ENCODE peak calls at places on chromosomes 1 and 21, in four cellular contexts. T is H1, V is prostate gland, M is breast epithelium. C is an unnamed sample.

GRCh38 chr1:94962745-94963265 is 35.9 kb upstream of the CNN3 start:
- DNase-seq in T (no peak), V (peak), M (no peak), C (peak)

GRCh38 chr1:17485280-17485679 is 45.8 kb upstream of the RCC2 start:
- DNase-seq in T (peak), V (no peak), M (no peak), C (peak)

GRCh38 chr1:67019600-67020136 is 34.3 kb downstream of the SLC35D1 start:
- DNase-seq in T (no peak), V (no peak), M (no peak), C (no peak)

GRCh38 chr21:40615503-40616376 is 231.2 kb downstream of the DSCAM start:
- DNase-seq in T (no peak), V (no peak), M (no peak), C (no peak)

GRCh38 chr1:94920061-94920460 is 6.8 kb downstream of the CNN3 start:
- DNase-seq in T (no peak), V (no peak), M (no peak), C (no peak)

GRCh38 chr1:2595261-2595811 is 8.8 kb downstream of the PRXL2B start:
- DNase-seq in T (no peak), V (no peak), M (no peak), C (no peak)

GRCh38 chr1:226624526-226624925 is 76.0 kb downstream of the STUM start:
- DNase-seq in T (no peak), V (no peak), M (no peak), C (no peak)

GRCh38 chr1:95116666-95117206 is 419 bp upstream of the TLCD4 start:
- DNase-seq in T (no peak), V (peak), M (no peak), C (peak)

GRCh38 chr1:233448290-233448689 is 120.8 kb downstream of the MAP3K21 start:
- DNase-seq in T (no peak), V (no peak), M (no peak), C (no peak)

GRCh38 chr1:65165269-65166002 is 17.4 kb downstream of the AK4 start:
- DNase-seq in T (no peak), V (no peak), M (no peak), C (peak)

GRCh38 chr1:91120915-91121314 is 99.1 kb upstream of the ZNF644 start:
- DNase-seq in T (no peak), V (no peak), M (no peak), C (no peak)

GRCh38 chr1:3355089-3355488 is 99.4 kb upstream of the ARHGEF16 start:
- DNase-seq in T (no peak), V (no peak), M (no peak), C (no peak)

GRCh38 chr1:5001466-5001865 is 347.1 kb downstream of the AJAP1 start:
- DNase-seq in T (no peak), V (no peak), M (no peak), C (no peak)

GRCh38 chr1:94773931-94774422 is 46.2 kb upstream of the SLC44A3 start:
- DNase-seq in T (no peak), V (no peak), M (no peak), C (no peak)

GRCh38 chr1:156122519-156123355 is 8.2 kb downstream of the LMNA start:
- DNase-seq in T (no peak), V (peak), M (peak), C (no peak)

GRCh38 chr1:205504311-205505075 is at the start of gene CDK18:
- DNase-seq in T (peak), V (peak), M (peak), C (no peak)

GRCh38 chr21:46110499-46111192 is 12.7 kb downstream of the COL6A2 start:
- DNase-seq in T (no peak), V (peak), M (peak), C (no peak)

GRCh38 chr1:32876341-32877210 is 5.9 kb upstream of the FNDC5 start:
- DNase-seq in T (no peak), V (no peak), M (no peak), C (no peak)

GRCh38 chr21:38741976-38742309 is 63.8 kb upstream of the ETS2 start:
- DNase-seq in T (no peak), V (no peak), M (no peak), C (no peak)

GRCh38 chr1:31792116-31792515 is 23.7 kb downstream of the SPOCD1 start:
- DNase-seq in T (no peak), V (no peak), M (peak), C (no peak)

GRCh38 chr1:25743164-25744139 is 56.5 kb upstream of the SELENON start:
- DNase-seq in T (no peak), V (peak), M (peak), C (no peak)

GRCh38 chr1:78475888-78476610 is 14.7 kb upstream of the PTGFR start:
- DNase-seq in T (no peak), V (no peak), M (no peak), C (peak)

GRCh38 chr1:82485591-82486369 is 685.0 kb downstream of the ADGRL2 start:
- DNase-seq in T (peak), V (peak), M (no peak), C (no peak)

GRCh38 chr1:5727191-5727590 is 265.0 kb downstream of the NPHP4 start:
- DNase-seq in T (no peak), V (peak), M (peak), C (no peak)

GRCh38 chr1:232282541-232282940 is 347.4 kb downstream of the SIPA1L2 start:
- DNase-seq in T (no peak), V (no peak), M (no peak), C (no peak)

GRCh38 chr1:151968058-151968457 is 25.6 kb downstream of the S100A10 start:
- DNase-seq in T (no peak), V (no peak), M (no peak), C (peak)

GRCh38 chr1:212242288-212242984 is 42.8 kb upstream of the PPP2R5A start:
- DNase-seq in T (no peak), V (peak), M (no peak), C (no peak)
- H3K27ac ChIP-seq in T (no peak), V (peak), M (peak), C (no peak)

GRCh38 chr1:180211156-180211859 is 18.8 kb upstream of the LHX4 start:
- DNase-seq in T (no peak), V (no peak), M (no peak), C (no peak)

GRCh38 chr1:180215856-180216625 is 14.0 kb upstream of the LHX4 start:
- DNase-seq in T (no peak), V (no peak), M (peak), C (no peak)

GRCh38 chr1:180217021-180217420 is 13.0 kb upstream of the LHX4 start:
- DNase-seq in T (no peak), V (no peak), M (no peak), C (no peak)

GRCh38 chr1:180211860-180212229 is 18.2 kb upstream of the LHX4 start:
- DNase-seq in T (no peak), V (no peak), M (no peak), C (no peak)

GRCh38 chr1:180213401-180214177 is 16.5 kb upstream of the LHX4 start:
- DNase-seq in T (no peak), V (no peak), M (no peak), C (no peak)
- TF ChIP-seq CTCF in T (no peak), V (no peak), M (no peak), C (no peak)

GRCh38 chr21:42048870-42049577 is 22.1 kb upstream of the UMODL1 start:
- DNase-seq in T (no peak), V (no peak), M (no peak), C (no peak)

GRCh38 chr21:42049578-42050430 is 21.3 kb upstream of the UMODL1 start:
- DNase-seq in T (no peak), V (no peak), M (no peak), C (no peak)

GRCh38 chr21:42047821-42048613 is 23.1 kb upstream of the UMODL1 start:
- DNase-seq in T (no peak), V (no peak), M (no peak), C (no peak)

GRCh38 chr21:42055425-42055824 is 15.7 kb upstream of the UMODL1 start:
- DNase-seq in T (no peak), V (no peak), M (no peak), C (no peak)

GRCh38 chr21:42051788-42052187 is 19.3 kb upstream of the UMODL1 start:
- DNase-seq in T (no peak), V (no peak), M (no peak), C (no peak)
- TF ChIP-seq POLR2AphosphoS5 in T (no peak), V (no peak), M (no peak), C (no peak)

GRCh38 chr21:29209696-29210095 is 79.3 kb downstream of the MAP3K7CL start:
- DNase-seq in T (no peak), V (no peak), M (no peak), C (no peak)

GRCh38 chr21:29208044-29208665 is 77.7 kb downstream of the MAP3K7CL start:
- DNase-seq in T (no peak), V (no peak), M (no peak), C (no peak)

GRCh38 chr21:29211205-29211604 is 80.8 kb downstream of the MAP3K7CL start:
- DNase-seq in T (no peak), V (no peak), M (no peak), C (no peak)

GRCh38 chr21:29206445-29206844 is 76.0 kb downstream of the MAP3K7CL start:
- DNase-seq in T (no peak), V (no peak), M (no peak), C (no peak)

DNA sequence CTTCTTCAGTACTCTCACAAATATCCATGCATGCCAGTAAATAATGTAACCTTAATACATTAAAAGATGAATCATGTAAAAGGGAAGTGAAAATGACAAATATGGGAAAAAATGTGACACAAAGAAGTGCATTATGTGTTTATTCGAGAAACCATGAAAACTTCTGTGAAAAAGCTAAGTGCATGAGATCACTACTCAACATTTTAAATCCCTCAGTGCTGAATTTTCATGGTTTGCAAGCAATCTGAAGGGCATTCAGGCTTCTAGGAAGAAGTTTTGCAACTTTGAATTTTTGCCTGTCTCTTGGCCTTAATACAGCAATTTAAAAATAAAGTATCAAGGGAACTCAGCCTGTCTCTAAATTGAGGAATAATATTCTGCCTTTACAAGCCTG is 78.2 kb downstream of the MAP3K7CL start:
- DNase-seq in T (no peak), V (no peak), M (no peak), C (no peak)
- H3K27ac ChIP-seq in T (no peak), V (no peak), M (no peak), C (no peak)

C was measured in HL-60.